ENCODE peak calls at places on chromosomes 4 and X, in four cellular contexts. One of them, this sample, is unnamed.

GRCh38 chr4:150127757-150128156 is 49.5 kb downstream of the DCLK2 start:
- DNase-seq in natural killer cell treated with Interleukin-12 subunit alpha and Interleukin-12 subunit beta and Interleukin-15 and Interleukin-18, amount 100 ng/mL, for 72 hours: no peak
- DNase-seq in naive thymus-derived CD8-positive, alpha-beta T cell: no peak
- DNase-seq in RPMI7951: peak; percentile 16
- DNase-seq in this sample: no peak

GRCh38 chr4:55546633-55547460 is at the start of gene CLOCK:
- DNase-seq in natural killer cell treated with Interleukin-12 subunit alpha and Interleukin-12 subunit beta and Interleukin-15 and Interleukin-18, amount 100 ng/mL, for 72 hours: peak; percentile 88
- DNase-seq in naive thymus-derived CD8-positive, alpha-beta T cell: peak; percentile 87
- DNase-seq in RPMI7951: peak; percentile 80
- DNase-seq in this sample: peak; percentile 76

GRCh38 chrX:103329991-103330390 is at the start of gene TCEAL7:
- DNase-seq in natural killer cell treated with Interleukin-12 subunit alpha and Interleukin-12 subunit beta and Interleukin-15 and Interleukin-18, amount 100 ng/mL, for 72 hours: no peak
- DNase-seq in naive thymus-derived CD8-positive, alpha-beta T cell: no peak
- DNase-seq in RPMI7951: no peak
- DNase-seq in this sample: no peak

GRCh38 chr4:175833574-175834350 is 21.7 kb upstream of the GPM6A start:
- DNase-seq in natural killer cell treated with Interleukin-12 subunit alpha and Interleukin-12 subunit beta and Interleukin-15 and Interleukin-18, amount 100 ng/mL, for 72 hours: no peak
- DNase-seq in naive thymus-derived CD8-positive, alpha-beta T cell: no peak
- DNase-seq in RPMI7951: no peak
- DNase-seq in this sample: no peak

GRCh38 chr4:53049528-53049927 is 187.4 kb downstream of the RASL11B start:
- DNase-seq in natural killer cell treated with Interleukin-12 subunit alpha and Interleukin-12 subunit beta and Interleukin-15 and Interleukin-18, amount 100 ng/mL, for 72 hours: no peak
- DNase-seq in naive thymus-derived CD8-positive, alpha-beta T cell: no peak
- DNase-seq in RPMI7951: no peak
- DNase-seq in this sample: no peak

GRCh38 chr4:113125418-113125817 is 76.0 kb downstream of the ANK2 start:
- DNase-seq in natural killer cell treated with Interleukin-12 subunit alpha and Interleukin-12 subunit beta and Interleukin-15 and Interleukin-18, amount 100 ng/mL, for 72 hours: no peak
- DNase-seq in naive thymus-derived CD8-positive, alpha-beta T cell: no peak
- DNase-seq in RPMI7951: no peak
- DNase-seq in this sample: no peak

GRCh38 chr4:125315571-125316390 is 1.0 kb downstream of the FAT4 start:
- DNase-seq in natural killer cell treated with Interleukin-12 subunit alpha and Interleukin-12 subunit beta and Interleukin-15 and Interleukin-18, amount 100 ng/mL, for 72 hours: no peak
- DNase-seq in naive thymus-derived CD8-positive, alpha-beta T cell: no peak
- DNase-seq in RPMI7951: no peak
- DNase-seq in this sample: no peak

GRCh38 chr4:168585168-168586091 is 88.6 kb downstream of the PALLD start:
- DNase-seq in natural killer cell treated with Interleukin-12 subunit alpha and Interleukin-12 subunit beta and Interleukin-15 and Interleukin-18, amount 100 ng/mL, for 72 hours: no peak
- DNase-seq in naive thymus-derived CD8-positive, alpha-beta T cell: no peak
- DNase-seq in RPMI7951: peak; percentile 75
- DNase-seq in this sample: no peak

GRCh38 chrX:2889045-2889605 is 40.0 kb downstream of the ARSD start:
- DNase-seq in natural killer cell treated with Interleukin-12 subunit alpha and Interleukin-12 subunit beta and Interleukin-15 and Interleukin-18, amount 100 ng/mL, for 72 hours: no peak
- DNase-seq in naive thymus-derived CD8-positive, alpha-beta T cell: no peak
- DNase-seq in RPMI7951: no peak
- DNase-seq in this sample: no peak

GRCh38 chrX:106300239-106300638 is 132.1 kb downstream of the PWWP3B start:
- DNase-seq in natural killer cell treated with Interleukin-12 subunit alpha and Interleukin-12 subunit beta and Interleukin-15 and Interleukin-18, amount 100 ng/mL, for 72 hours: no peak
- DNase-seq in naive thymus-derived CD8-positive, alpha-beta T cell: no peak
- DNase-seq in RPMI7951: no peak
- DNase-seq in this sample: no peak

GRCh38 chr4:13529130-13529919 is 15.0 kb downstream of the NKX3-2 start:
- DNase-seq in natural killer cell treated with Interleukin-12 subunit alpha and Interleukin-12 subunit beta and Interleukin-15 and Interleukin-18, amount 100 ng/mL, for 72 hours: no peak
- DNase-seq in naive thymus-derived CD8-positive, alpha-beta T cell: no peak
- DNase-seq in RPMI7951: no peak
- DNase-seq in this sample: no peak

GRCh38 chr4:72489267-72489666 is 79.8 kb downstream of the ADAMTS3 start:
- DNase-seq in natural killer cell treated with Interleukin-12 subunit alpha and Interleukin-12 subunit beta and Interleukin-15 and Interleukin-18, amount 100 ng/mL, for 72 hours: no peak
- DNase-seq in naive thymus-derived CD8-positive, alpha-beta T cell: no peak
- DNase-seq in RPMI7951: no peak
- DNase-seq in this sample: no peak

GRCh38 chrX:50697691-50698090 is 116.3 kb downstream of the SHROOM4 start:
- DNase-seq in natural killer cell treated with Interleukin-12 subunit alpha and Interleukin-12 subunit beta and Interleukin-15 and Interleukin-18, amount 100 ng/mL, for 72 hours: no peak
- DNase-seq in naive thymus-derived CD8-positive, alpha-beta T cell: no peak
- DNase-seq in RPMI7951: peak; percentile 66
- DNase-seq in this sample: no peak

GRCh38 chr4:148749403-148749802 is 307.2 kb upstream of the NR3C2 start:
- DNase-seq in natural killer cell treated with Interleukin-12 subunit alpha and Interleukin-12 subunit beta and Interleukin-15 and Interleukin-18, amount 100 ng/mL, for 72 hours: no peak
- DNase-seq in naive thymus-derived CD8-positive, alpha-beta T cell: no peak
- DNase-seq in RPMI7951: no peak
- DNase-seq in this sample: no peak

GRCh38 chrX:9466711-9467110 is 1.9 kb downstream of the TBL1X start:
- DNase-seq in natural killer cell treated with Interleukin-12 subunit alpha and Interleukin-12 subunit beta and Interleukin-15 and Interleukin-18, amount 100 ng/mL, for 72 hours: no peak
- DNase-seq in naive thymus-derived CD8-positive, alpha-beta T cell: no peak
- DNase-seq in RPMI7951: no peak
- DNase-seq in this sample: no peak

GRCh38 chrX:136250191-136251041 is 784 bp downstream of the MAP7D3 start:
- DNase-seq in natural killer cell treated with Interleukin-12 subunit alpha and Interleukin-12 subunit beta and Interleukin-15 and Interleukin-18, amount 100 ng/mL, for 72 hours: peak; percentile 61
- DNase-seq in naive thymus-derived CD8-positive, alpha-beta T cell: no peak
- DNase-seq in RPMI7951: peak; percentile 19
- DNase-seq in this sample: no peak

GRCh38 chr4:40924096-40924792 is 174.5 kb downstream of the NSUN7 start:
- DNase-seq in natural killer cell treated with Interleukin-12 subunit alpha and Interleukin-12 subunit beta and Interleukin-15 and Interleukin-18, amount 100 ng/mL, for 72 hours: peak; percentile 80
- DNase-seq in naive thymus-derived CD8-positive, alpha-beta T cell: peak; percentile 35
- DNase-seq in RPMI7951: peak; percentile 52
- DNase-seq in this sample: peak; percentile 65

GRCh38 chrX:138982350-138982749 is 270.8 kb upstream of the FGF13 start:
- DNase-seq in natural killer cell treated with Interleukin-12 subunit alpha and Interleukin-12 subunit beta and Interleukin-15 and Interleukin-18, amount 100 ng/mL, for 72 hours: no peak
- DNase-seq in naive thymus-derived CD8-positive, alpha-beta T cell: no peak
- DNase-seq in RPMI7951: no peak
- DNase-seq in this sample: peak; percentile 51

GRCh38 chr4:54609310-54609709 is 48.4 kb upstream of the KIT start:
- DNase-seq in natural killer cell treated with Interleukin-12 subunit alpha and Interleukin-12 subunit beta and Interleukin-15 and Interleukin-18, amount 100 ng/mL, for 72 hours: no peak
- DNase-seq in naive thymus-derived CD8-positive, alpha-beta T cell: no peak
- DNase-seq in RPMI7951: no peak
- DNase-seq in this sample: no peak

GRCh38 chr4:16573744-16574143 is 324.7 kb downstream of the LDB2 start:
- DNase-seq in natural killer cell treated with Interleukin-12 subunit alpha and Interleukin-12 subunit beta and Interleukin-15 and Interleukin-18, amount 100 ng/mL, for 72 hours: no peak
- DNase-seq in naive thymus-derived CD8-positive, alpha-beta T cell: no peak
- DNase-seq in RPMI7951: peak; percentile 71
- DNase-seq in this sample: no peak

GRCh38 chr4:96675420-96675819 is 835.5 kb downstream of the PDHA2 start:
- DNase-seq in natural killer cell treated with Interleukin-12 subunit alpha and Interleukin-12 subunit beta and Interleukin-15 and Interleukin-18, amount 100 ng/mL, for 72 hours: no peak
- DNase-seq in naive thymus-derived CD8-positive, alpha-beta T cell: no peak
- DNase-seq in RPMI7951: no peak
- DNase-seq in this sample: no peak

GRCh38 chr4:3013323-3013722 is 50.0 kb downstream of the GRK4 start:
- DNase-seq in natural killer cell treated with Interleukin-12 subunit alpha and Interleukin-12 subunit beta and Interleukin-15 and Interleukin-18, amount 100 ng/mL, for 72 hours: no peak
- DNase-seq in naive thymus-derived CD8-positive, alpha-beta T cell: no peak
- DNase-seq in RPMI7951: no peak
- DNase-seq in this sample: no peak

GRCh38 chrX:24150051-24150790 is 692 bp downstream of the ZFX start:
- DNase-seq in natural killer cell treated with Interleukin-12 subunit alpha and Interleukin-12 subunit beta and Interleukin-15 and Interleukin-18, amount 100 ng/mL, for 72 hours: peak; percentile 94
- DNase-seq in naive thymus-derived CD8-positive, alpha-beta T cell: no peak
- DNase-seq in RPMI7951: peak; percentile 85
- DNase-seq in this sample: peak; percentile 84

GRCh38 chr4:111798840-111799239 is 346.4 kb upstream of the FAM241A start:
- DNase-seq in natural killer cell treated with Interleukin-12 subunit alpha and Interleukin-12 subunit beta and Interleukin-15 and Interleukin-18, amount 100 ng/mL, for 72 hours: no peak
- DNase-seq in naive thymus-derived CD8-positive, alpha-beta T cell: no peak
- DNase-seq in RPMI7951: no peak
- DNase-seq in this sample: no peak

GRCh38 chr4:76620723-76621463 is 185.9 kb downstream of the SHROOM3 start:
- DNase-seq in natural killer cell treated with Interleukin-12 subunit alpha and Interleukin-12 subunit beta and Interleukin-15 and Interleukin-18, amount 100 ng/mL, for 72 hours: no peak
- DNase-seq in naive thymus-derived CD8-positive, alpha-beta T cell: no peak
- DNase-seq in RPMI7951: no peak
- DNase-seq in this sample: no peak

GRCh38 chr4:20311863-20312262 is 60.2 kb downstream of the SLIT2 start:
- DNase-seq in natural killer cell treated with Interleukin-12 subunit alpha and Interleukin-12 subunit beta and Interleukin-15 and Interleukin-18, amount 100 ng/mL, for 72 hours: no peak
- DNase-seq in naive thymus-derived CD8-positive, alpha-beta T cell: no peak
- DNase-seq in RPMI7951: no peak
- DNase-seq in this sample: no peak

This sample was measured in CD14-positive monocyte.